ENCODE peak calls at places on chromosome 20, in six cellular contexts. K is epithelial cell of esophagus, A is neural crest cell, P is stomach, M is suprapubic skin, B is left ventricle myocardium inferior. F is an unnamed sample.

GRCh38 chr20:46304361-46304760 is 3.9 kb downstream of the CDH22 start:
- DNase-seq in P (no peak), M (no peak), B (no peak), K (no peak), A (no peak), F (no peak)

GRCh38 chr20:50389437-50389807 is 120.8 kb upstream of the PTPN1 start:
- DNase-seq in M (no peak), K (no peak), A (no peak), P (peak), B (peak), F (no peak)

GRCh38 chr20:4100679-4101078 is 85.3 kb upstream of the RNF24 start:
- DNase-seq in M (no peak), K (peak), P (no peak), A (no peak), B (no peak), F (no peak)

GRCh38 chr20:63858393-63859165 is 2.7 kb upstream of the ABHD16B start:
- DNase-seq in B (peak), K (no peak), A (no peak), M (peak), P (no peak), F (no peak)

GRCh38 chr20:10784337-10785183 is 110.8 kb upstream of the JAG1 start:
- DNase-seq in A (no peak), M (no peak), P (no peak), B (no peak), K (peak), F (no peak)

GRCh38 chr20:49583669-49584417 is 15.9 kb upstream of the PTGIS start:
- DNase-seq in P (peak), B (peak), M (no peak), A (no peak), K (no peak), F (peak)

GRCh38 chr20:6604179-6604578 is 163.3 kb upstream of the BMP2 start:
- DNase-seq in M (no peak), A (no peak), B (no peak), P (no peak), K (no peak), F (no peak)

GRCh38 chr20:47817573-47817972 is 32.3 kb upstream of the SULF2 start:
- DNase-seq in P (no peak), M (no peak), A (no peak), K (peak), B (no peak), F (no peak)

GRCh38 chr20:9409981-9410380 is 104.4 kb upstream of the LAMP5 start:
- DNase-seq in B (no peak), M (no peak), A (no peak), P (no peak), K (peak), F (no peak)

GRCh38 chr20:17223553-17223952 is 3.3 kb upstream of the PCSK2 start:
- DNase-seq in B (no peak), P (no peak), K (no peak), M (no peak), A (no peak), F (no peak)

GRCh38 chr20:3275064-3275935 is 36.3 kb upstream of the SLC4A11 start:
- DNase-seq in B (no peak), K (no peak), M (no peak), P (no peak), A (no peak), F (no peak)

GRCh38 chr20:14609328-14610221 is 272.2 kb upstream of the FLRT3 start:
- DNase-seq in B (no peak), A (no peak), M (no peak), P (no peak), K (no peak), F (no peak)

GRCh38 chr20:58818585-58819285 is 32.0 kb downstream of the GNAS-AS1 start:
- DNase-seq in A (no peak), M (no peak), B (no peak), P (no peak), K (peak), F (no peak)

GRCh38 chr20:325889-326644 is 715 bp downstream of the SOX12 start:
- DNase-seq in P (peak), M (peak), A (peak), B (peak), K (peak), F (no peak)

GRCh38 chr20:53900380-53900999 is 169.9 kb downstream of the BCAS1 start:
- DNase-seq in K (peak), P (no peak), M (no peak), B (no peak), A (no peak), F (no peak)

GRCh38 chr20:40599987-40600386 is 89.0 kb downstream of the MAFB start:
- DNase-seq in B (no peak), P (no peak), A (no peak), K (no peak), M (no peak), F (no peak)

GRCh38 chr20:46580613-46581012 is 30.2 kb upstream of the OCSTAMP start:
- DNase-seq in M (no peak), K (peak), P (no peak), A (no peak), B (no peak), F (no peak)

GRCh38 chr20:25867776-25868649 is 171.4 kb upstream of the ZNF337 start:
- DNase-seq in K (peak), B (peak), A (peak), P (peak), M (no peak), F (no peak)

GRCh38 chr20:43563991-43564390 is 5.2 kb downstream of the SGK2 start:
- DNase-seq in P (no peak), K (no peak), M (no peak), A (no peak), B (no peak), F (no peak)

GRCh38 chr20:43564455-43564854 is 5.6 kb downstream of the SGK2 start:
- DNase-seq in M (no peak), A (no peak), K (no peak), P (no peak), B (no peak), F (no peak)

GRCh38 chr20:43565758-43566104 is 6.9 kb downstream of the SGK2 start:
- DNase-seq in P (no peak), B (no peak), A (no peak), M (no peak), K (no peak), F (no peak)

GRCh38 chr20:43564993-43565757 is 6.3 kb downstream of the SGK2 start:
- DNase-seq in B (no peak), M (no peak), K (no peak), P (peak), A (no peak), F (no peak)

DNA sequence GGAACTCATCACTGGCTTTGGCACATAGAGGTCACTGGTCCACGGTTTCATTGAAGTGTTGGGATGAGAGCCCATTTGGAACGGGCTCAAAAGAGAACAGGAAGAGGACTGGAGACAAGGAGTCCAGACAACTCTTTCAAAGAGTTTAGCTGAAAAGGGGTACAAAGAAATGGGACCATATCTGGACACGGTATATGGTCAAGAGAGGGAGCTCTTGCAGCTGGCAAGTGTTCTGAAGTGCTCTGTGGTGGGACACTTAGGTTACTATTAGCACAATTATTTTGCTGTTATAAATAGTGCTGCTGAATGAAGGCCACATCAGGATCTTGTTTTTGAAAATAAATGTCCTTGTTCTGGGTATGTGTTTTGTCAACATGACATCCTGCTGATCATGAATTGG is 4.6 kb downstream of the SGK2 start:
- DNase-seq in B (no peak), K (no peak), M (no peak), P (no peak), A (no peak), F (no peak)
- TF ChIP-seq CTCF in B (no peak), K (no peak), M (no peak), P (no peak), A (no peak), F (no peak)

DNA sequence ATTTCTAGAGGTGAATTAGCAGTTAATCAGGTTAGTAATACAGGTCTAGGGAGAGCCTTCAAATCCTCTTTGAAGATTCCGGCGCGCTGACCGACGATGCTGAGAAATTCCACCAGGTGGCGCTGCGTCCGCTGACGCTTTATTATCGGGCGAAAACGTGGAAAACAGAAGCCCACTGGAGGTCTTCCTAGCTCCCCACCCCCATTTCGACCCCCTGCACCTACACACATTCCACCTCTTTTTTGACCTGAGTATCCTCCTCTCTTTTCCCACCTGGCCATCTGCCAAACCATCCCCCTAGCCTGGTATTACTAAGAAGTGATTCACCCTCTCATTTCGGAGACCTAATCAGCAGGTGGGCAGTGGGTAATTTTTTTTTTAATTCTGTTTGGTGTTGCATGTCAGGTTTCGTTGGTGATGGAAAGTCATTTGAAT is 65.4 kb upstream of the RIN2 start:
- DNase-seq in K (peak), A (peak), B (peak), P (peak), M (no peak), F (no peak)
- TF ChIP-seq CTCF in K (peak), A (peak), B (peak), P (peak), M (peak), F (peak)

GRCh38 chr20:19048898-19049889 is 163.2 kb upstream of the SLC24A3 start:
- DNase-seq in P (no peak), K (no peak), A (no peak), M (no peak), B (peak), F (no peak)

GRCh38 chr20:19047040-19047950 is 165.1 kb upstream of the SLC24A3 start:
- DNase-seq in M (peak), B (peak), K (peak), A (no peak), P (peak), F (peak)

GRCh38 chr20:19047951-19048296 is 164.5 kb upstream of the SLC24A3 start:
- DNase-seq in B (no peak), P (no peak), M (no peak), A (no peak), K (no peak), F (peak)

DNA sequence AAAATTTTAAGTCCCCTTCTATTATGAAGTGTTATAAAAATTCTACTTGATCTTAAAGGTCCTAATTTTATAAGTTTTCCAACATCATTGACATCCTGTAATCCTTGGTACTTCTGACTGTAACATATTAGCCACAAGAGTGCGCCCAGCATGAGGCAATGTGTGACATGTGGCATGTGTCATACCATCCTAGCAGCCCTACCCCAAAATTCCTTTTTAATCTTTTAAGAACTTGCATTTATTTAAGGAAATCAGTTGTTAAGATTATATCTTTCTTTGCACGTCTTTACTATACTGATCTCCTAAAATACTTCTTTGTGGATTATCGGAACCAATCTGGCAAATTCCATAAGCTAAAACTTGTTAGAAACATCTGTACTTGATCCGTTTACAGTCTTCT is 167.1 kb upstream of the SLC24A3 start:
- DNase-seq in P (no peak), B (no peak), K (peak), M (no peak), A (no peak), F (no peak)
- TF ChIP-seq CTCF in P (no peak), B (no peak), K (no peak), M (no peak), A (no peak), F (peak)

GRCh38 chr20:56631318-56631989 is 2.3 kb downstream of the TFAP2C start:
- DNase-seq in K (peak), B (no peak), A (no peak), M (no peak), P (no peak), F (no peak)
- TF ChIP-seq CTCF in K (no peak), B (no peak), A (no peak), M (no peak), P (no peak), F (no peak)

DNA sequence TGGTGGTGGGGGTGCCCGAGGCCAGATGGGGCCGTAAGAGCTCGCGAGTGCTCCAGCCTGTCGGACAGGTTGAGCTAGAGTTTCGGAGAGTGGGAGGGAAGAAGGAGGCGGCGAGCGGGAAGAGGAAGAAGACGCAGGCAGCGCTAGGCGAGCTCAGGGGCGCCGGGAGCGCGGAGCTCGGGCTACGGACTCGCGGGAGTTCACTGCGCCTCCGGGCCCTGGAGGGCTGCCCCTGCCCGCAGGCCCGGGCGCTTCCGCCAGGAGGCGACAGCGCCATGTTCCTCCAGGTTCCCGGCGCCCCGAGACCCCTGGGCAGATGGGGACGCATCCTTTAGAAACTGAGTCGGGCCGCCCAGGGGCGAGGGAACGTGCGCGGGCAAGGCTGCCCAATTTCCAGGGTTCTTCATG is 984 bp downstream of the TFAP2C start:
- DNase-seq in M (peak), K (peak), A (peak), P (peak), B (no peak), F (peak)
- TF ChIP-seq CTCF in M (peak), K (peak), A (peak), P (peak), B (peak), F (peak)

F was measured in LNCaP clone FGC.